ENCODE peak calls at places on chromosomes 16 and 17, in ten cellular contexts. One of them, this sample, is unnamed.

GRCh38 chr17:48492401-48493298 is 38.2 kb downstream of the HOXB1 start:
- DNase-seq in Peyer's patch: peak
- DNase-seq in GM12878: no peak
- DNase-seq in AG10803: peak
- DNase-seq in PC-9: peak
- DNase-seq in CD8-positive, alpha-beta T cell: peak
- DNase-seq in PC-3: peak
- DNase-seq in fibroblast of mammary gland: peak
- DNase-seq in BJ: no peak
- DNase-seq in stomach: peak
- DNase-seq in this sample: no peak

GRCh38 chr17:81524865-81525159 is 3.4 kb upstream of the FSCN2 start:
- DNase-seq in CD8-positive, alpha-beta T cell: no peak
- DNase-seq in PC-9: no peak
- DNase-seq in BJ: no peak
- DNase-seq in stomach: no peak
- DNase-seq in PC-3: no peak
- DNase-seq in GM12878: no peak
- DNase-seq in Peyer's patch: no peak
- DNase-seq in AG10803: no peak
- DNase-seq in fibroblast of mammary gland: no peak
- DNase-seq in this sample: no peak

GRCh38 chr17:61303334-61304096 is 96.1 kb upstream of the TBX2 start:
- DNase-seq in GM12878: no peak
- DNase-seq in BJ: no peak
- DNase-seq in fibroblast of mammary gland: peak
- DNase-seq in PC-3: no peak
- DNase-seq in AG10803: peak
- DNase-seq in stomach: no peak
- DNase-seq in PC-9: no peak
- DNase-seq in Peyer's patch: no peak
- DNase-seq in CD8-positive, alpha-beta T cell: no peak
- DNase-seq in this sample: no peak

GRCh38 chr16:89122322-89122831 is 28.7 kb downstream of the ACSF3 start:
- DNase-seq in fibroblast of mammary gland: no peak
- DNase-seq in BJ: no peak
- DNase-seq in stomach: peak
- DNase-seq in GM12878: no peak
- DNase-seq in PC-9: no peak
- DNase-seq in PC-3: no peak
- DNase-seq in CD8-positive, alpha-beta T cell: peak
- DNase-seq in Peyer's patch: peak
- DNase-seq in AG10803: no peak
- DNase-seq in this sample: no peak

GRCh38 chr17:8803531-8804416 is 4.6 kb upstream of the MFSD6L start:
- DNase-seq in stomach: no peak
- DNase-seq in fibroblast of mammary gland: no peak
- DNase-seq in CD8-positive, alpha-beta T cell: no peak
- DNase-seq in PC-3: no peak
- DNase-seq in GM12878: no peak
- DNase-seq in BJ: no peak
- DNase-seq in Peyer's patch: no peak
- DNase-seq in AG10803: no peak
- DNase-seq in PC-9: no peak
- DNase-seq in this sample: no peak

GRCh38 chr16:69888005-69888560 is 63.1 kb upstream of the CLEC18A start:
- DNase-seq in CD8-positive, alpha-beta T cell: no peak
- DNase-seq in BJ: no peak
- DNase-seq in PC-3: no peak
- DNase-seq in PC-9: no peak
- DNase-seq in stomach: no peak
- DNase-seq in fibroblast of mammary gland: no peak
- DNase-seq in Peyer's patch: no peak
- DNase-seq in AG10803: no peak
- DNase-seq in GM12878: peak
- DNase-seq in this sample: no peak

GRCh38 chr16:17275989-17276530 is 194.7 kb downstream of the XYLT1 start:
- DNase-seq in fibroblast of mammary gland: no peak
- DNase-seq in GM12878: no peak
- DNase-seq in stomach: no peak
- DNase-seq in AG10803: no peak
- DNase-seq in BJ: no peak
- DNase-seq in PC-9: no peak
- DNase-seq in PC-3: no peak
- DNase-seq in Peyer's patch: no peak
- DNase-seq in CD8-positive, alpha-beta T cell: no peak
- DNase-seq in this sample: no peak

GRCh38 chr16:56936950-56937349 is 5.0 kb downstream of the HERPUD1 start:
- DNase-seq in CD8-positive, alpha-beta T cell: no peak
- DNase-seq in GM12878: no peak
- DNase-seq in PC-3: no peak
- DNase-seq in BJ: no peak
- DNase-seq in stomach: no peak
- DNase-seq in PC-9: no peak
- DNase-seq in Peyer's patch: no peak
- DNase-seq in fibroblast of mammary gland: no peak
- DNase-seq in AG10803: no peak
- DNase-seq in this sample: no peak

GRCh38 chr16:88264641-88265285 is 118.0 kb upstream of the ZNF469 start:
- DNase-seq in PC-9: peak
- DNase-seq in Peyer's patch: peak
- DNase-seq in AG10803: peak
- DNase-seq in stomach: peak
- DNase-seq in GM12878: peak
- DNase-seq in fibroblast of mammary gland: peak
- DNase-seq in PC-3: peak
- DNase-seq in BJ: peak
- DNase-seq in CD8-positive, alpha-beta T cell: peak
- DNase-seq in this sample: peak

GRCh38 chr16:50282955-50283631 is 16.7 kb downstream of the ADCY7 start:
- DNase-seq in Peyer's patch: no peak
- DNase-seq in fibroblast of mammary gland: no peak
- DNase-seq in GM12878: no peak
- DNase-seq in BJ: no peak
- DNase-seq in CD8-positive, alpha-beta T cell: peak
- DNase-seq in AG10803: no peak
- DNase-seq in PC-3: no peak
- DNase-seq in PC-9: no peak
- DNase-seq in stomach: no peak
- DNase-seq in this sample: no peak

GRCh38 chr16:50281391-50282009 is 15.1 kb downstream of the ADCY7 start:
- DNase-seq in BJ: no peak
- DNase-seq in fibroblast of mammary gland: no peak
- DNase-seq in GM12878: no peak
- DNase-seq in Peyer's patch: no peak
- DNase-seq in AG10803: no peak
- DNase-seq in stomach: no peak
- DNase-seq in PC-3: no peak
- DNase-seq in CD8-positive, alpha-beta T cell: peak
- DNase-seq in PC-9: no peak
- DNase-seq in this sample: no peak

GRCh38 chr16:50279142-50279865 is 13.0 kb downstream of the ADCY7 start:
- DNase-seq in PC-9: no peak
- DNase-seq in GM12878: no peak
- DNase-seq in CD8-positive, alpha-beta T cell: peak
- DNase-seq in fibroblast of mammary gland: no peak
- DNase-seq in AG10803: no peak
- DNase-seq in PC-3: no peak
- DNase-seq in Peyer's patch: peak
- DNase-seq in BJ: no peak
- DNase-seq in stomach: peak
- DNase-seq in this sample: no peak

GRCh38 chr16:50282010-50282538 is 15.7 kb downstream of the ADCY7 start:
- DNase-seq in stomach: peak
- DNase-seq in PC-3: no peak
- DNase-seq in AG10803: peak
- DNase-seq in CD8-positive, alpha-beta T cell: peak
- DNase-seq in fibroblast of mammary gland: peak
- DNase-seq in GM12878: peak
- DNase-seq in PC-9: no peak
- DNase-seq in BJ: no peak
- DNase-seq in Peyer's patch: peak
- DNase-seq in this sample: no peak

GRCh38 chr16:50280932-50281331 is 14.6 kb downstream of the ADCY7 start:
- DNase-seq in stomach: no peak
- DNase-seq in Peyer's patch: no peak
- DNase-seq in CD8-positive, alpha-beta T cell: no peak
- DNase-seq in fibroblast of mammary gland: no peak
- DNase-seq in GM12878: no peak
- DNase-seq in PC-9: no peak
- DNase-seq in AG10803: no peak
- DNase-seq in PC-3: no peak
- DNase-seq in BJ: no peak
- DNase-seq in this sample: no peak
- TF ChIP-seq CTCF in stomach: no peak
- TF ChIP-seq CTCF in Peyer's patch: no peak
- TF ChIP-seq CTCF in CD8-positive, alpha-beta T cell: no peak
- TF ChIP-seq CTCF in fibroblast of mammary gland: no peak
- TF ChIP-seq CTCF in GM12878: no peak
- TF ChIP-seq CTCF in PC-9: no peak
- TF ChIP-seq CTCF in AG10803: no peak
- TF ChIP-seq CTCF in PC-3: no peak
- TF ChIP-seq CTCF in BJ: no peak
- TF ChIP-seq CTCF in this sample: no peak

DNA sequence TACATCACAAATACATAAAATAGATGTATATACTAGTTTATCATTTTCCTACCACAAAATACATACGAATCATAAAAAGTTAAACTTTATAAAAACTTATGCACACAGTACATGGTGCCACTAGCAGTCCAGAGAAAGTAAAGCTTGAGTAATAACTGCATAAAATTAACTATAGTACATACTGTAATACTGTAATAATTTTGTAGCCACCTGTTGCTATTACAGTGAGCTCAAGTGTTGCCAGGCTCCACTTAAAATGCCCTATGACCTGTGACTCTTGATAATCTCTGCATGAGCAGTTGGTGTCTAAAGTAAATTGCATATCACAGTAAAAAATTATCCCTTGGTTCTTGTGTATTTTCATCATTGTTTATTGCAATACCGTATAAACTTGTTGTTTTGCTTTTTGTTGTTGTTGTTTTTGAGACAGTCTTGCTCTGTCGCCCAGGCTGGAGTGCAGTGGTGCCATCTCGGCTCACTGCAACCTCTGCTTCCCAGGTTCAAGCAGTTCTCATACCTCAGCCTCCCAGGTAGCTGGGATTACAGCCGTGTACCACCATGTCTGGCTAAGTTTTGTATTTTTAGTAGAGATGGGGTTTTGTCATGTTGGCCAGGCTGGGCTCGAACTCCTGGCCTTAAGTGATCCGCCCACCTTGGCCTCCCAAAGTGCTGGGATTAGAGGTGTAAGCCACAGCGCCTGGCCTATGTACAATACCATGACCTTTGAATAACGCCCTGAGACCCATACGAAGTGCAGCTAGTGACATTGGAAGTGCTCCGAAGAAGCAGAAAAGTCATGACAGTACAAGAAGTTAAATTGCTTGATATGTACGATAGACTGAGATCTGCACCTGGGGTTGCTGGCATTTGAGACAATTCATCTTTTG is 6.6 kb downstream of the LUC7L3 start:
- DNase-seq in PC-3: no peak
- DNase-seq in BJ: no peak
- DNase-seq in fibroblast of mammary gland: no peak
- DNase-seq in GM12878: no peak
- DNase-seq in Peyer's patch: no peak
- DNase-seq in stomach: no peak
- DNase-seq in CD8-positive, alpha-beta T cell: no peak
- DNase-seq in AG10803: no peak
- DNase-seq in PC-9: no peak
- DNase-seq in this sample: no peak
- H3K4me3 ChIP-seq in PC-3: no peak
- H3K4me3 ChIP-seq in BJ: no peak
- H3K4me3 ChIP-seq in fibroblast of mammary gland: no peak
- H3K4me3 ChIP-seq in GM12878: peak
- H3K4me3 ChIP-seq in Peyer's patch: no peak
- H3K4me3 ChIP-seq in stomach: peak
- H3K4me3 ChIP-seq in CD8-positive, alpha-beta T cell: no peak
- H3K4me3 ChIP-seq in AG10803: no peak
- H3K4me3 ChIP-seq in PC-9: no peak
- H3K4me3 ChIP-seq in this sample: no peak

GRCh38 chr16:11586375-11586855 is 304 bp downstream of the LITAF start:
- DNase-seq in stomach: no peak
- DNase-seq in CD8-positive, alpha-beta T cell: no peak
- DNase-seq in Peyer's patch: no peak
- DNase-seq in AG10803: no peak
- DNase-seq in PC-3: no peak
- DNase-seq in PC-9: no peak
- DNase-seq in BJ: no peak
- DNase-seq in GM12878: no peak
- DNase-seq in fibroblast of mammary gland: no peak
- DNase-seq in this sample: no peak

GRCh38 chr16:11587643-11588247 is 1.0 kb upstream of the LITAF start:
- DNase-seq in BJ: no peak
- DNase-seq in Peyer's patch: no peak
- DNase-seq in PC-9: no peak
- DNase-seq in CD8-positive, alpha-beta T cell: no peak
- DNase-seq in stomach: no peak
- DNase-seq in AG10803: no peak
- DNase-seq in GM12878: no peak
- DNase-seq in fibroblast of mammary gland: no peak
- DNase-seq in PC-3: no peak
- DNase-seq in this sample: no peak

GRCh38 chr16:11585460-11586374 is 1.0 kb downstream of the LITAF start:
- DNase-seq in PC-9: no peak
- DNase-seq in GM12878: no peak
- DNase-seq in BJ: no peak
- DNase-seq in stomach: peak
- DNase-seq in fibroblast of mammary gland: no peak
- DNase-seq in AG10803: no peak
- DNase-seq in PC-3: no peak
- DNase-seq in Peyer's patch: peak
- DNase-seq in CD8-positive, alpha-beta T cell: peak
- DNase-seq in this sample: no peak

GRCh38 chr16:11588321-11589244 is 1.9 kb upstream of the LITAF start:
- DNase-seq in fibroblast of mammary gland: no peak
- DNase-seq in BJ: no peak
- DNase-seq in GM12878: no peak
- DNase-seq in Peyer's patch: no peak
- DNase-seq in PC-9: no peak
- DNase-seq in PC-3: no peak
- DNase-seq in CD8-positive, alpha-beta T cell: no peak
- DNase-seq in AG10803: no peak
- DNase-seq in stomach: no peak
- DNase-seq in this sample: no peak

GRCh38 chr16:11586856-11587642 is at the start of gene LITAF:
- DNase-seq in PC-9: no peak
- DNase-seq in Peyer's patch: peak
- DNase-seq in GM12878: no peak
- DNase-seq in stomach: peak
- DNase-seq in AG10803: peak
- DNase-seq in BJ: no peak
- DNase-seq in fibroblast of mammary gland: no peak
- DNase-seq in PC-3: peak
- DNase-seq in CD8-positive, alpha-beta T cell: peak
- DNase-seq in this sample: no peak
- TF ChIP-seq CTCF in PC-9: no peak
- TF ChIP-seq CTCF in Peyer's patch: no peak
- TF ChIP-seq CTCF in GM12878: no peak
- TF ChIP-seq CTCF in stomach: no peak
- TF ChIP-seq CTCF in AG10803: no peak
- TF ChIP-seq CTCF in BJ: no peak
- TF ChIP-seq CTCF in fibroblast of mammary gland: no peak
- TF ChIP-seq CTCF in PC-3: no peak
- TF ChIP-seq CTCF in CD8-positive, alpha-beta T cell: no peak
- TF ChIP-seq CTCF in this sample: no peak

GRCh38 chr17:1999557-2000251 is 25.4 kb downstream of the RTN4RL1 start:
- DNase-seq in PC-9: no peak
- DNase-seq in AG10803: peak
- DNase-seq in GM12878: no peak
- DNase-seq in Peyer's patch: no peak
- DNase-seq in stomach: peak
- DNase-seq in CD8-positive, alpha-beta T cell: no peak
- DNase-seq in PC-3: peak
- DNase-seq in fibroblast of mammary gland: no peak
- DNase-seq in BJ: no peak
- DNase-seq in this sample: no peak
- H3K4me3 ChIP-seq in PC-9: no peak
- H3K4me3 ChIP-seq in AG10803: no peak
- H3K4me3 ChIP-seq in GM12878: no peak
- H3K4me3 ChIP-seq in Peyer's patch: no peak
- H3K4me3 ChIP-seq in stomach: no peak
- H3K4me3 ChIP-seq in CD8-positive, alpha-beta T cell: no peak
- H3K4me3 ChIP-seq in PC-3: no peak
- H3K4me3 ChIP-seq in fibroblast of mammary gland: no peak
- H3K4me3 ChIP-seq in BJ: no peak
- H3K4me3 ChIP-seq in this sample: no peak

This sample was measured in AG04449.